ENCODE peak calls at places on chromosomes 11 and 22, in ten cellular contexts. B, V, Y, U, R, L, X, O, I and Z are unnamed samples.

GRCh38 chr22:25935266-25936058 is 193.5 kb downstream of the MYO18B start:
- DNase-seq in B (no peak), V (no peak), U (no peak), X (no peak), O (no peak), R (no peak), L (no peak), Y (no peak), I (no peak), Z (no peak)

GRCh38 chr22:38727530-38728451 is 22.0 kb downstream of the GTPBP1 start:
- DNase-seq in B (no peak), R (no peak), L (no peak), O (no peak), U (no peak), X (no peak), Y (no peak), V (no peak), I (no peak), Z (no peak)

GRCh38 chr11:65126624-65127274 is 4.6 kb downstream of the MRPL49 start:
- DNase-seq in U (no peak), O (no peak), L (no peak), Y (no peak), X (no peak), V (no peak), I (no peak), B (no peak), R (no peak), Z (no peak)

GRCh38 chr11:10934293-10934850 is 76.5 kb upstream of the ZBED5 start:
- DNase-seq in R (peak), Y (no peak), L (peak), O (no peak), V (no peak), B (no peak), I (no peak), U (no peak), X (peak), Z (no peak)

GRCh38 chr11:8906629-8907028 is 4.4 kb upstream of the AKIP1 start:
- DNase-seq in U (no peak), Y (no peak), L (no peak), R (no peak), V (no peak), I (no peak), B (no peak), O (no peak), X (no peak), Z (no peak)

GRCh38 chr11:108933630-108934029 is 268.8 kb downstream of the DDX10 start:
- DNase-seq in B (no peak), V (no peak), L (no peak), X (no peak), R (no peak), I (no peak), U (no peak), Y (no peak), O (no peak), Z (no peak)

GRCh38 chr22:35742342-35743100 is 24.8 kb downstream of the APOL5 start:
- DNase-seq in V (no peak), I (no peak), R (no peak), B (no peak), Y (no peak), U (no peak), L (no peak), O (no peak), X (no peak), Z (no peak)

GRCh38 chr11:111820059-111820375 is 51.4 kb downstream of the ALG9 start:
- DNase-seq in I (no peak), U (no peak), X (no peak), B (no peak), V (no peak), L (no peak), Y (no peak), O (no peak), R (no peak), Z (no peak)

GRCh38 chr22:49629024-49629570 is 198.6 kb downstream of the BRD1 start:
- DNase-seq in U (no peak), O (no peak), Y (no peak), L (no peak), I (no peak), X (no peak), B (no peak), V (no peak), R (no peak), Z (no peak)

GRCh38 chr11:96339704-96340554 is 3.1 kb downstream of the MAML2 start:
- DNase-seq in V (no peak), O (no peak), Y (no peak), U (no peak), X (no peak), R (no peak), B (no peak), L (peak), I (no peak), Z (no peak)

GRCh38 chr11:117096140-117096972 is 1.9 kb downstream of the SIK3 start:
- DNase-seq in L (peak), V (peak), B (no peak), O (no peak), R (peak), U (no peak), I (no peak), Y (no peak), X (peak), Z (no peak)

GRCh38 chr11:57427692-57428082 is 766 bp upstream of the SLC43A3 start:
- DNase-seq in O (no peak), U (no peak), R (no peak), B (no peak), I (peak), Y (no peak), V (no peak), L (peak), X (no peak), Z (no peak)

GRCh38 chr11:79039122-79039521 is 401.7 kb downstream of the TENM4 start:
- DNase-seq in B (no peak), V (no peak), X (no peak), R (no peak), Y (no peak), I (no peak), O (no peak), L (no peak), U (no peak), Z (no peak)

GRCh38 chr22:45544588-45545170 is 42.0 kb downstream of the FBLN1 start:
- DNase-seq in I (peak), Y (no peak), O (no peak), L (no peak), U (no peak), R (no peak), V (no peak), B (no peak), X (no peak), Z (no peak)

GRCh38 chr11:64659417-64660144 is 63.4 kb downstream of the NRXN2 start:
- DNase-seq in L (no peak), I (no peak), B (no peak), U (no peak), X (no peak), R (no peak), V (no peak), O (no peak), Y (no peak), Z (no peak)

GRCh38 chr11:126884192-126884973 is 116.2 kb downstream of the KIRREL3 start:
- DNase-seq in B (no peak), V (no peak), I (no peak), R (no peak), Y (no peak), L (no peak), U (no peak), X (no peak), O (no peak), Z (no peak)

GRCh38 chr11:32325187-32325586 is 110.2 kb downstream of the WT1 start:
- DNase-seq in I (no peak), L (no peak), O (no peak), V (no peak), U (no peak), R (no peak), Y (no peak), X (no peak), B (no peak), Z (no peak)

GRCh38 chr11:130400793-130401483 is 27.5 kb downstream of the ADAMTS8 start:
- DNase-seq in Y (no peak), V (no peak), R (no peak), L (no peak), I (no peak), U (no peak), X (no peak), O (no peak), B (no peak), Z (no peak)

GRCh38 chr11:68506908-68507307 is 46.4 kb downstream of the PPP6R3 start:
- DNase-seq in L (no peak), R (no peak), U (no peak), V (no peak), I (no peak), X (no peak), Y (no peak), B (no peak), O (no peak), Z (no peak)

GRCh38 chr11:119101367-119101758 is 290 bp downstream of the DPAGT1 start:
- DNase-seq in U (no peak), L (peak), B (no peak), Y (no peak), V (no peak), R (peak), X (no peak), O (no peak), I (no peak), Z (no peak)

GRCh38 chr11:76408171-76408965 is 27.2 kb downstream of the GVQW3 start:
- DNase-seq in V (no peak), L (no peak), O (no peak), X (no peak), Y (no peak), B (no peak), R (no peak), U (no peak), I (no peak), Z (peak)

GRCh38 chr22:36510966-36511881 is 4.4 kb upstream of the FOXRED2 start:
- DNase-seq in O (no peak), B (peak), L (peak), I (no peak), V (no peak), R (peak), X (peak), Y (no peak), U (no peak), Z (no peak)

GRCh38 chr11:9815486-9816136 is 151.7 kb downstream of the SWAP70 start:
- DNase-seq in O (no peak), X (no peak), R (no peak), L (no peak), Y (no peak), I (no peak), B (no peak), U (no peak), V (no peak), Z (no peak)

GRCh38 chr11:11148104-11148509 is 204.9 kb downstream of the CSNK2A3 start:
- DNase-seq in X (peak), V (no peak), R (peak), Y (no peak), O (no peak), I (peak), L (no peak), U (no peak), B (no peak), Z (no peak)

GRCh38 chr11:10459029-10459970 is 4.2 kb downstream of the AMPD3 start:
- DNase-seq in L (no peak), B (no peak), V (peak), X (peak), I (no peak), U (peak), O (peak), Y (no peak), R (peak), Z (no peak)

GRCh38 chr22:44099696-44100095 is 75.6 kb downstream of the PARVB start:
- DNase-seq in I (no peak), U (no peak), L (no peak), R (no peak), X (no peak), Y (no peak), V (no peak), O (no peak), B (no peak), Z (no peak)